ENCODE peak calls at places on chromosomes 2 and 18, in five cellular contexts. C is thyroid gland, K is mammary epithelial cell, I is ovary, F is IMR-90. A is an unnamed sample.

GRCh38 chr2:62216616-62217015 is 20.7 kb downstream of the B3GNT2 start:
- DNase-seq in F (peak; percentile 92), I (peak; percentile 44), K (peak; percentile 74), C (no peak), A (peak; percentile 17)

GRCh38 chr2:236986524-236987330 is 99.0 kb upstream of the COPS8 start:
- DNase-seq in C (peak; percentile 78), I (no peak), F (no peak), K (no peak), A (no peak)

GRCh38 chr2:424306-425172 is 136.6 kb upstream of the ALKAL2 start:
- DNase-seq in K (peak; percentile 14), F (no peak), I (no peak), C (no peak), A (peak; percentile 42)

GRCh38 chr2:111695441-111696007 is 188.5 kb downstream of the ANAPC1 start:
- DNase-seq in C (no peak), F (no peak), I (no peak), K (no peak), A (no peak)

GRCh38 chr2:239181074-239181581 is 219.7 kb downstream of the HDAC4 start:
- DNase-seq in C (no peak), F (no peak), I (no peak), K (no peak), A (peak; percentile 36)

GRCh38 chr2:189651284-189651683 is 10.0 kb upstream of the ASNSD1 start:
- DNase-seq in K (no peak), I (no peak), C (no peak), F (no peak), A (no peak)

GRCh38 chr18:13313006-13313661 is 94.6 kb downstream of the LDLRAD4 start:
- DNase-seq in I (no peak), C (no peak), F (no peak), K (no peak), A (no peak)

GRCh38 chr2:185738679-185739472 is at the start of gene FSIP2:
- DNase-seq in C (peak; percentile 67), K (peak; percentile 74), I (no peak), F (peak; percentile 9), A (peak; percentile 99)

GRCh38 chr18:56756971-56757370 is 105.8 kb downstream of the WDR7 start:
- DNase-seq in C (no peak), I (no peak), F (no peak), K (no peak), A (no peak)

GRCh38 chr2:109259671-109260070 is 130.7 kb downstream of the SH3RF3 start:
- DNase-seq in C (no peak), K (no peak), I (no peak), F (no peak), A (no peak)

GRCh38 chr2:191427031-191427430 is 181.8 kb downstream of the MYO1B start:
- DNase-seq in I (no peak), F (no peak), C (no peak), K (no peak), A (no peak)

GRCh38 chr18:35695803-35696202 is 114.3 kb downstream of the GALNT1 start:
- DNase-seq in I (no peak), F (no peak), C (peak; percentile 90), K (no peak), A (no peak)

GRCh38 chr18:49669403-49669802 is 107.5 kb downstream of the LIPG start:
- DNase-seq in F (no peak), I (no peak), K (peak; percentile 72), C (no peak), A (no peak)

GRCh38 chr2:34365937-34366336 is 766.8 kb upstream of the FAM98A start:
- DNase-seq in K (no peak), F (no peak), C (no peak), I (no peak), A (peak; percentile 94)

GRCh38 chr2:234495076-234495800 is 1.6 kb downstream of the ARL4C start:
- DNase-seq in F (peak; percentile 44), I (no peak), K (no peak), C (no peak), A (peak; percentile 86)

GRCh38 chr2:95043300-95043786 is 17.8 kb downstream of the MAL start:
- DNase-seq in C (peak; percentile 99), F (peak; percentile 90), I (no peak), K (peak; percentile 73), A (no peak)

GRCh38 chr2:61770746-61771145 is 83.1 kb downstream of the FAM161A start:
- DNase-seq in C (peak; percentile 64), I (no peak), F (peak; percentile 24), K (peak; percentile 73), A (no peak)

GRCh38 chr2:74186038-74186437 is 7.4 kb upstream of the MOB1A start:
- DNase-seq in C (no peak), K (no peak), F (no peak), I (no peak), A (no peak)

GRCh38 chr2:64137996-64138395 is 6.2 kb downstream of the PELI1 start:
- DNase-seq in I (no peak), K (peak; percentile 34), F (no peak), C (peak; percentile 27), A (no peak)

GRCh38 chr18:30971338-30971956 is 71.1 kb downstream of the DSC3 start:
- DNase-seq in K (no peak), F (peak; percentile 11), C (no peak), I (no peak), A (no peak)

GRCh38 chr2:133633851-133634250 is 65.6 kb upstream of the NCKAP5 start:
- DNase-seq in I (no peak), K (peak; percentile 44), F (peak; percentile 84), C (no peak), A (no peak)

GRCh38 chr2:110675679-110676078 is 2.2 kb downstream of the BUB1 start:
- DNase-seq in C (no peak), F (no peak), I (no peak), K (no peak), A (no peak)

GRCh38 chr2:108031471-108031941 is 45.2 kb downstream of the SLC5A7 start:
- DNase-seq in F (no peak), I (no peak), C (no peak), K (no peak), A (no peak)

GRCh38 chr2:150591901-150592300 is 104.4 kb upstream of the RND3 start:
- DNase-seq in F (peak; percentile 79), K (peak; percentile 41), I (no peak), C (no peak), A (no peak)

GRCh38 chr2:215726070-215726469 is 287.3 kb downstream of the MREG start:
- DNase-seq in C (no peak), I (no peak), K (no peak), F (no peak), A (no peak)

GRCh38 chr2:96762529-96763253 is 2.0 kb downstream of the CNNM4 start:
- DNase-seq in C (peak; percentile 45), I (no peak), K (no peak), F (no peak), A (peak; percentile 87)

GRCh38 chr2:220209093-220209492 is 581.7 kb downstream of the SLC4A3 start:
- DNase-seq in I (no peak), K (no peak), F (no peak), C (no peak), A (no peak)

GRCh38 chr18:8609711-8610441 is 639 bp downstream of the RAB12 start:
- DNase-seq in F (no peak), K (no peak), C (peak; percentile 13), I (peak; percentile 22), A (peak; percentile 59)

GRCh38 chr2:18597618-18598017 is 8.2 kb upstream of the NT5C1B start:
- DNase-seq in K (no peak), F (no peak), C (no peak), I (no peak), A (no peak)

DNA sequence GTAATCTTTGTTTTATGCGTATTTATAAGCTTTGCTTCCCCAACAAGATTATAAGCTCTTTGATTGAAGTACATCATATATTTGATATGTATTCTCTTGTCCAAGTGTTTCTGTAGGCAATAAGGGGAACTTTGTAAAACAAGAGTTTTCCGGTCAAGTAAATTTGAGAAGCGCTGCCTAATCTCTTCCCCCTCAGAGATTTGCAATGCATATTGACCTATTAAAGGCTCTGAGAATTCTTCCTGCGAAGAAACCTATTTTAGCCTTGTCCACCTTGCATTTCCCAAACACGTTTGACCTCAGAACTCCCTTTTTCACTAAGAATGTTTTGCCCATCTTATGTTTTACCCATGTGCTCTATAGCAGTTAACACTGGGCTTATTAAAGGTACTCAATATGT is 26.9 kb upstream of the CASP10 start:
- DNase-seq in K (no peak), I (no peak), F (no peak), C (no peak), A (no peak)
- H3K36me3 ChIP-seq in K (peaks cover 14% of the 10 kb centered on the region), I (no peaks in the 10 kb centered on the region), F (peaks cover 35% of the 10 kb centered on the region), C (peaks cover 46% of the 10 kb centered on the region), A (peaks cover 82% of the 10 kb centered on the region)

DNA sequence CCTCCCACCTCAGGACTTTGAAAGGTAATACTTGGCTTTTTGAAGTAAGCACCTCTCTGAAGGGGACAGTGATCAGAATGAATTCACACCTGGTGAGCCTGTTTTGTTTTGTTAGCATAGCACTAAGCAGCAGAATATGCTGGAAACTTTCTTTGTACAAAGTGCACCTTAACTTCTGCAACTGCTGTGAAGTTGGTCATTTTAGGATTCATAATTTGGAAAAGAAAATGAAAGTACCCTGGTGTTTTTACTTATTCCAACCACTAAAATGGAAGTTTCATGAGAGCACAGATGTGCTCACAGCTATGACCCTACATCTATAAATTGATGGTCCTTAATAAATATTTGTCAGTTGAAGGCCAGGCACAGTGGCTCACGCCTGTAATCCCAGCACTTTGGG is 257.8 kb upstream of the STON1 start:
- DNase-seq in I (no peak), F (no peak), K (no peak), C (no peak), A (no peak)
- H3K4me3 ChIP-seq in I (no peak overlapping the region), F (no peak overlapping the region), K (no peak overlapping the region), C (no peak overlapping the region), A (no peak overlapping the region)

GRCh38 chr18:44793186-44793585 is 112.5 kb downstream of the SETBP1 start:
- DNase-seq in I (no peak), F (no peak), C (no peak), K (no peak), A (no peak)
- H3K27ac ChIP-seq in I (no peak overlapping the region), F (no peak overlapping the region), C (no peak overlapping the region), K (no peak overlapping the region), A (no peak overlapping the region)

DNA sequence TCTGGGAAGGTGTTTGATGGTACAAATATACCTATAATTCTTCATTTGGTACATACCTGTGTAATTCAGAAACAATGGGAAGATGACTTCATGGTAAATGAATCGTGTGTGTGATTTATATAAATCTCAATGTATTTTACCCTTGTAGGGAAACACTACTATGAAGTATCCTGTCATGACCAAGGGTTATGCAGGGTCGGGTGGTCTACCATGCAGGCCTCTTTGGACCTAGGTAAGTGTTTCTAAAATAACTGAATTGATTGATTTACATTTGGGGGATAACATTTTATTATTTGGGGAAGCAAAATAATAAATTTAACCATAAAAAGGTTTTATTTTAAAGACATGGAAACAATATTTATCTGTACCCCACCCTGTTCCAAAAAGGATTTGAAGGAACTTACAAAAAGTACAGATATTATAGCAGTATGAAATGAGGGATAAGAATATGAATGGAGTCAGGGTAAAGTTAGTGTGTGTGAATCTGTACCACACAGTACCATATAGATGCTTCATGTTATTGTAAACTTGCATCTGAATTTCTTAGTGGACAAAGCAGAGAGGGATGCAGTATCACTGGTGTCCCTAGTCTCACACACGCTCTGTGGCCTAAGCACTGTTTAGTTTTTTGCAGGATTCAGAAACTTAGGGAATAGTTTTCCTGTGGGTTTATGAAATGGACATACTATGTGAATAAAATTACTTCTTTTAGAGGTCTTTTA is 11.5 kb downstream of the DDX1 start:
- DNase-seq in K (no peak), C (no peak), F (no peak), I (no peak), A (no peak)
- H3K36me3 ChIP-seq in K (peaks cover 79% of the 10 kb centered on the region), C (peaks cover 87% of the 10 kb centered on the region), F (peaks cover 52% of the 10 kb centered on the region), I (no peaks in the 10 kb centered on the region), A (peaks cover 96% of the 10 kb centered on the region)